ENCODE peak calls at places on chromosomes 11 and 22, in six cellular contexts. One of them, this sample, is unnamed.

GRCh38 chr11:123301696-123302400 is 106.8 kb upstream of the CLMP start:
- DNase-seq in NCI-H1105 treated with DMSO at 0.1 percent for 48 hours: no peak
- DNase-seq in activated CD4-positive, alpha-beta T cell treated with anti-CD3 and anti-CD28 coated beads, Interleukin-2, amount 50 U/mL, for 4 hours: peak; percentile 55
- DNase-seq in NAMALWA: peak; percentile 21
- DNase-seq in fibroblast of lung: no peak
- DNase-seq in 8988T: peak; percentile 63
- DNase-seq in this sample: peak; percentile 16

GRCh38 chr11:13857828-13858227 is 104.7 kb upstream of the SPON1 start:
- DNase-seq in NCI-H1105 treated with DMSO at 0.1 percent for 48 hours: no peak
- DNase-seq in activated CD4-positive, alpha-beta T cell treated with anti-CD3 and anti-CD28 coated beads, Interleukin-2, amount 50 U/mL, for 4 hours: no peak
- DNase-seq in NAMALWA: no peak
- DNase-seq in fibroblast of lung: no peak
- DNase-seq in 8988T: no peak
- DNase-seq in this sample: no peak

GRCh38 chr11:69101100-69101791 is 52.5 kb downstream of the TPCN2 start:
- DNase-seq in NCI-H1105 treated with DMSO at 0.1 percent for 48 hours: peak; percentile 93
- DNase-seq in activated CD4-positive, alpha-beta T cell treated with anti-CD3 and anti-CD28 coated beads, Interleukin-2, amount 50 U/mL, for 4 hours: peak; percentile 72
- DNase-seq in NAMALWA: peak; percentile 67
- DNase-seq in fibroblast of lung: peak; percentile 77
- DNase-seq in 8988T: peak; percentile 98
- DNase-seq in this sample: peak; percentile 46

GRCh38 chr22:27245056-27245455 is 556.5 kb downstream of the MN1 start:
- DNase-seq in NCI-H1105 treated with DMSO at 0.1 percent for 48 hours: peak; percentile 51
- DNase-seq in activated CD4-positive, alpha-beta T cell treated with anti-CD3 and anti-CD28 coated beads, Interleukin-2, amount 50 U/mL, for 4 hours: no peak
- DNase-seq in NAMALWA: no peak
- DNase-seq in fibroblast of lung: no peak
- DNase-seq in 8988T: no peak
- DNase-seq in this sample: no peak

GRCh38 chr11:22778642-22779041 is 51.0 kb downstream of the SVIP start:
- DNase-seq in NCI-H1105 treated with DMSO at 0.1 percent for 48 hours: peak; percentile 59
- DNase-seq in activated CD4-positive, alpha-beta T cell treated with anti-CD3 and anti-CD28 coated beads, Interleukin-2, amount 50 U/mL, for 4 hours: no peak
- DNase-seq in NAMALWA: peak; percentile 4
- DNase-seq in fibroblast of lung: no peak
- DNase-seq in 8988T: no peak
- DNase-seq in this sample: no peak

GRCh38 chr11:13207665-13208594 is 69.7 kb upstream of the BMAL1 start:
- DNase-seq in NCI-H1105 treated with DMSO at 0.1 percent for 48 hours: no peak
- DNase-seq in activated CD4-positive, alpha-beta T cell treated with anti-CD3 and anti-CD28 coated beads, Interleukin-2, amount 50 U/mL, for 4 hours: no peak
- DNase-seq in NAMALWA: no peak
- DNase-seq in fibroblast of lung: peak; percentile 88
- DNase-seq in 8988T: no peak
- DNase-seq in this sample: peak; percentile 69

GRCh38 chr11:130894322-130895025 is 21.8 kb downstream of the SNX19 start:
- DNase-seq in NCI-H1105 treated with DMSO at 0.1 percent for 48 hours: peak; percentile 87
- DNase-seq in activated CD4-positive, alpha-beta T cell treated with anti-CD3 and anti-CD28 coated beads, Interleukin-2, amount 50 U/mL, for 4 hours: peak; percentile 62
- DNase-seq in NAMALWA: peak; percentile 76
- DNase-seq in fibroblast of lung: peak; percentile 83
- DNase-seq in 8988T: no peak
- DNase-seq in this sample: peak; percentile 48

GRCh38 chr11:119585038-119585666 is 143.8 kb downstream of the NECTIN1 start:
- DNase-seq in NCI-H1105 treated with DMSO at 0.1 percent for 48 hours: peak; percentile 94
- DNase-seq in activated CD4-positive, alpha-beta T cell treated with anti-CD3 and anti-CD28 coated beads, Interleukin-2, amount 50 U/mL, for 4 hours: no peak
- DNase-seq in NAMALWA: no peak
- DNase-seq in fibroblast of lung: no peak
- DNase-seq in 8988T: peak; percentile 39
- DNase-seq in this sample: no peak

GRCh38 chr22:40533712-40534378 is 102.7 kb downstream of the MRTFA start:
- DNase-seq in NCI-H1105 treated with DMSO at 0.1 percent for 48 hours: no peak
- DNase-seq in activated CD4-positive, alpha-beta T cell treated with anti-CD3 and anti-CD28 coated beads, Interleukin-2, amount 50 U/mL, for 4 hours: peak; percentile 43
- DNase-seq in NAMALWA: peak; percentile 80
- DNase-seq in fibroblast of lung: peak; percentile 72
- DNase-seq in 8988T: no peak
- DNase-seq in this sample: peak; percentile 83

GRCh38 chr11:91394073-91394717 is 830.4 kb upstream of the FAT3 start:
- DNase-seq in NCI-H1105 treated with DMSO at 0.1 percent for 48 hours: no peak
- DNase-seq in activated CD4-positive, alpha-beta T cell treated with anti-CD3 and anti-CD28 coated beads, Interleukin-2, amount 50 U/mL, for 4 hours: no peak
- DNase-seq in NAMALWA: no peak
- DNase-seq in fibroblast of lung: no peak
- DNase-seq in 8988T: no peak
- DNase-seq in this sample: no peak

GRCh38 chr22:44352378-44353062 is 39.8 kb upstream of the SHISAL1 start:
- DNase-seq in NCI-H1105 treated with DMSO at 0.1 percent for 48 hours: no peak
- DNase-seq in activated CD4-positive, alpha-beta T cell treated with anti-CD3 and anti-CD28 coated beads, Interleukin-2, amount 50 U/mL, for 4 hours: no peak
- DNase-seq in NAMALWA: no peak
- DNase-seq in fibroblast of lung: no peak
- DNase-seq in 8988T: no peak
- DNase-seq in this sample: no peak

GRCh38 chr11:77789061-77789730 is 31.3 kb downstream of the RSF1 start:
- DNase-seq in NCI-H1105 treated with DMSO at 0.1 percent for 48 hours: no peak
- DNase-seq in activated CD4-positive, alpha-beta T cell treated with anti-CD3 and anti-CD28 coated beads, Interleukin-2, amount 50 U/mL, for 4 hours: no peak
- DNase-seq in NAMALWA: no peak
- DNase-seq in fibroblast of lung: no peak
- DNase-seq in 8988T: no peak
- DNase-seq in this sample: no peak

GRCh38 chr11:9524001-9524400 is 49.5 kb upstream of the WEE1 start:
- DNase-seq in NCI-H1105 treated with DMSO at 0.1 percent for 48 hours: no peak
- DNase-seq in activated CD4-positive, alpha-beta T cell treated with anti-CD3 and anti-CD28 coated beads, Interleukin-2, amount 50 U/mL, for 4 hours: no peak
- DNase-seq in NAMALWA: no peak
- DNase-seq in fibroblast of lung: no peak
- DNase-seq in 8988T: no peak
- DNase-seq in this sample: no peak

GRCh38 chr11:2366271-2366670 is 10.8 kb upstream of the CD81 start:
- DNase-seq in NCI-H1105 treated with DMSO at 0.1 percent for 48 hours: peak; percentile 45
- DNase-seq in activated CD4-positive, alpha-beta T cell treated with anti-CD3 and anti-CD28 coated beads, Interleukin-2, amount 50 U/mL, for 4 hours: no peak
- DNase-seq in NAMALWA: no peak
- DNase-seq in fibroblast of lung: no peak
- DNase-seq in 8988T: no peak
- DNase-seq in this sample: no peak

GRCh38 chr11:17564687-17565042 is 17.6 kb downstream of the OTOG start:
- DNase-seq in NCI-H1105 treated with DMSO at 0.1 percent for 48 hours: no peak
- DNase-seq in activated CD4-positive, alpha-beta T cell treated with anti-CD3 and anti-CD28 coated beads, Interleukin-2, amount 50 U/mL, for 4 hours: no peak
- DNase-seq in NAMALWA: peak; percentile 33
- DNase-seq in fibroblast of lung: no peak
- DNase-seq in 8988T: no peak
- DNase-seq in this sample: no peak

GRCh38 chr11:73323464-73323863 is 15.4 kb downstream of the ARHGEF17 start:
- DNase-seq in NCI-H1105 treated with DMSO at 0.1 percent for 48 hours: no peak
- DNase-seq in activated CD4-positive, alpha-beta T cell treated with anti-CD3 and anti-CD28 coated beads, Interleukin-2, amount 50 U/mL, for 4 hours: no peak
- DNase-seq in NAMALWA: no peak
- DNase-seq in fibroblast of lung: peak; percentile 67
- DNase-seq in 8988T: no peak
- DNase-seq in this sample: peak; percentile 88

GRCh38 chr22:20128902-20129746 is 2.5 kb upstream of the ZDHHC8 start:
- DNase-seq in NCI-H1105 treated with DMSO at 0.1 percent for 48 hours: peak; percentile 17
- DNase-seq in activated CD4-positive, alpha-beta T cell treated with anti-CD3 and anti-CD28 coated beads, Interleukin-2, amount 50 U/mL, for 4 hours: peak; percentile 51
- DNase-seq in NAMALWA: peak; percentile 67
- DNase-seq in fibroblast of lung: peak; percentile 26
- DNase-seq in 8988T: no peak
- DNase-seq in this sample: peak; percentile 21

GRCh38 chr22:32574397-32574796 is 99.8 kb downstream of the FBXO7 start:
- DNase-seq in NCI-H1105 treated with DMSO at 0.1 percent for 48 hours: no peak
- DNase-seq in activated CD4-positive, alpha-beta T cell treated with anti-CD3 and anti-CD28 coated beads, Interleukin-2, amount 50 U/mL, for 4 hours: no peak
- DNase-seq in NAMALWA: no peak
- DNase-seq in fibroblast of lung: no peak
- DNase-seq in 8988T: no peak
- DNase-seq in this sample: no peak

GRCh38 chr22:20115691-20116375 is at the start of gene RANBP1:
- DNase-seq in NCI-H1105 treated with DMSO at 0.1 percent for 48 hours: no peak
- DNase-seq in activated CD4-positive, alpha-beta T cell treated with anti-CD3 and anti-CD28 coated beads, Interleukin-2, amount 50 U/mL, for 4 hours: no peak
- DNase-seq in NAMALWA: no peak
- DNase-seq in fibroblast of lung: no peak
- DNase-seq in 8988T: no peak
- DNase-seq in this sample: no peak

GRCh38 chr11:122141757-122142156 is 25.7 kb upstream of the BLID start:
- DNase-seq in NCI-H1105 treated with DMSO at 0.1 percent for 48 hours: peak; percentile 13
- DNase-seq in activated CD4-positive, alpha-beta T cell treated with anti-CD3 and anti-CD28 coated beads, Interleukin-2, amount 50 U/mL, for 4 hours: no peak
- DNase-seq in NAMALWA: no peak
- DNase-seq in fibroblast of lung: no peak
- DNase-seq in 8988T: no peak
- DNase-seq in this sample: no peak

GRCh38 chr11:73759520-73760065 is 1.3 kb downstream of the RAB6A start:
- DNase-seq in NCI-H1105 treated with DMSO at 0.1 percent for 48 hours: peak; percentile 31
- DNase-seq in activated CD4-positive, alpha-beta T cell treated with anti-CD3 and anti-CD28 coated beads, Interleukin-2, amount 50 U/mL, for 4 hours: no peak
- DNase-seq in NAMALWA: peak; percentile 49
- DNase-seq in fibroblast of lung: peak; percentile 21
- DNase-seq in 8988T: no peak
- DNase-seq in this sample: peak; percentile 32

This sample was measured in HCEC 1CT.